ENCODE peak calls at places on chromosome 3, in six cellular contexts. K is transverse colon, X is IMR-90, B is A549, G is stomach, A is tibial nerve. U is an unnamed sample.

GRCh38 chr3:179071569-179072397 is at the start of gene ZMAT3:
- DNase-seq in K (peak; percentile 89), X (peak; percentile 82), B (peak; percentile 55), G (peak; percentile 87), A (peak; percentile 67), U (peak; percentile 79)

GRCh38 chr3:129228891-129229585 is 20.4 kb upstream of the COPG1 start:
- DNase-seq in K (no peak), X (peak; percentile 88), B (no peak), G (no peak), A (no peak), U (no peak)

GRCh38 chr3:111252795-111253194 is 181.2 kb downstream of the NECTIN3 start:
- DNase-seq in K (no peak), X (peak; percentile 51), B (no peak), G (no peak), A (no peak), U (no peak)

GRCh38 chr3:72341943-72342342 is 506.3 kb downstream of the SHQ1 start:
- DNase-seq in K (no peak), X (no peak), B (no peak), G (no peak), A (no peak), U (no peak)

GRCh38 chr3:57942872-57943283 is 65.3 kb upstream of the FLNB start:
- DNase-seq in K (peak; percentile 59), X (no peak), B (no peak), G (peak; percentile 79), A (no peak), U (peak; percentile 54)

GRCh38 chr3:43190682-43191081 is 84.8 kb upstream of the POMGNT2 start:
- DNase-seq in K (no peak), X (peak; percentile 91), B (no peak), G (no peak), A (no peak), U (no peak)

GRCh38 chr3:141452773-141453172 is 34.1 kb upstream of the RASA2 start:
- DNase-seq in K (no peak), X (no peak), B (no peak), G (no peak), A (no peak), U (no peak)

GRCh38 chr3:45635475-45636256 is 41.1 kb downstream of the LIMD1 start:
- DNase-seq in K (no peak), X (peak; percentile 81), B (peak; percentile 63), G (no peak), A (no peak), U (no peak)

GRCh38 chr3:101310580-101311375 is 9.6 kb downstream of the IMPG2 start:
- DNase-seq in K (no peak), X (peak; percentile 75), B (no peak), G (no peak), A (no peak), U (no peak)

GRCh38 chr3:130395916-130396315 is 50.4 kb downstream of the COL6A5 start:
- DNase-seq in K (no peak), X (peak; percentile 30), B (peak; percentile 1), G (no peak), A (no peak), U (no peak)

GRCh38 chr3:10519236-10519635 is 13.8 kb upstream of the ATP2B2 start:
- DNase-seq in K (no peak), X (no peak), B (no peak), G (peak; percentile 8), A (no peak), U (peak; percentile 19)

GRCh38 chr3:196440041-196440537 is 7.9 kb upstream of the UBXN7 start:
- DNase-seq in K (no peak), X (peak; percentile 87), B (no peak), G (no peak), A (no peak), U (no peak)

GRCh38 chr3:126693921-126694320 is 10.1 kb upstream of the CHCHD6 start:
- DNase-seq in K (no peak), X (no peak), B (no peak), G (no peak), A (no peak), U (no peak)

GRCh38 chr3:112417696-112418318 is 81.5 kb downstream of the BTLA start:
- DNase-seq in K (no peak), X (no peak), B (no peak), G (no peak), A (no peak), U (no peak)

GRCh38 chr3:152322756-152323155 is 54.0 kb downstream of the MBNL1 start:
- DNase-seq in K (no peak), X (no peak), B (no peak), G (no peak), A (no peak), U (no peak)

GRCh38 chr3:128546646-128547045 is 53.6 kb upstream of the GATA2 start:
- DNase-seq in K (no peak), X (no peak), B (no peak), G (no peak), A (no peak), U (no peak)

GRCh38 chr3:16388850-16389411 is 123.9 kb downstream of the OXNAD1 start:
- DNase-seq in K (no peak), X (peak; percentile 78), B (no peak), G (no peak), A (no peak), U (no peak)

GRCh38 chr3:194808709-194809108 is 123.0 kb downstream of the FAM43A start:
- DNase-seq in K (no peak), X (peak; percentile 12), B (peak; percentile 13), G (no peak), A (no peak), U (no peak)

GRCh38 chr3:138051946-138052802 is 42.2 kb downstream of the CLDN18 start:
- DNase-seq in K (no peak), X (peak; percentile 62), B (peak; percentile 7), G (peak; percentile 75), A (no peak), U (no peak)

GRCh38 chr3:23696842-23697241 is 108.9 kb upstream of the UBE2E1 start:
- DNase-seq in K (peak; percentile 67), X (peak; percentile 72), B (no peak), G (no peak), A (no peak), U (no peak)

GRCh38 chr3:19937459-19938362 is 3.7 kb upstream of the EFHB start:
- DNase-seq in K (no peak), X (peak; percentile 45), B (no peak), G (no peak), A (no peak), U (no peak)

DNA sequence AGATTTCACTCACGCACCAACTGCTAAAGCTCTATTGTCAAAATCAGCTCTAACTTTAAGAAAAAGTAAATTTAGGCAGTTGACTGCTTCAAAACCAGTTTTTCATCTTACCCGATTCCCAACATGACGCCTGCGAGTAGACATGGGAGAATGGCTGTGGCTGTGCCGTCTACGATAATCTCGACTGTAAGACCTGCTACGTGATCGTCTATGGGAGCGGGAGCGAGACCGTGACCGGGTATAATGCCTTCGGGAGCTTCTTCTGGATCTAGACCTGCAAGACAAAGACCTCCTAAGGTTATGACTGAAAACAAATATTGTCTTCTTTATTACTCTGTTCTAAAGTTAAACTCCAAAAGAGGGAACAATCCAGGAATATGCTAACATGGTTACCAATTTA is 12.5 kb downstream of the TRA2B start:
- DNase-seq in K (no peak), X (no peak), B (no peak), G (no peak), A (no peak), U (no peak)
- TF ChIP-seq POLR2A in K (no peak), X (no peak), B (no peak), G (no peak), A (no peak), U (no peak)

DNA sequence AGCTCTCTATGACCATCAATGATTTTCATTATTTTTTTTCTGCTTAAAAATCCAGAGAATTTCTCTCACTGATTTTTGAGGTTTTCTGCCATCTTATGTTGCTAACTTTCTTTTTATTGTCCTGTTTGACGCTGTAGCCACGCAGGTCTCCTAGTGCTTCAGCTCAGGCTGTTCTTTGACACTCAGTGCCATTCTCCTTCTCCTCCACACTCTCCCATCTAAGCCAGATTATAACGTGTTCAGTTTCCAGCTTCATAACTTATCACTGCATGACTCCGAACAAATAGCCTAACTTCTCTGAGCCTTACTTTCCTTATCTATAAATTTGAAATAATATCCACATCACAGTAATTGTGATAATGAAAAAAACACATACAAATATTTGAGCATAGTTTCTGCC is 22.8 kb upstream of the ST3GAL6 start:
- DNase-seq in K (no peak), X (no peak), B (no peak), G (no peak), A (no peak), U (no peak)
- H3K4me1 ChIP-seq in K (no peaks in the 10 kb centered on the region), X (no peaks in the 10 kb centered on the region), B (peaks cover 17% of the 10 kb centered on the region), G (peaks cover 11% of the 10 kb centered on the region), A (no peaks in the 10 kb centered on the region), U (peaks cover under 1% of the 10 kb centered on the region)

DNA sequence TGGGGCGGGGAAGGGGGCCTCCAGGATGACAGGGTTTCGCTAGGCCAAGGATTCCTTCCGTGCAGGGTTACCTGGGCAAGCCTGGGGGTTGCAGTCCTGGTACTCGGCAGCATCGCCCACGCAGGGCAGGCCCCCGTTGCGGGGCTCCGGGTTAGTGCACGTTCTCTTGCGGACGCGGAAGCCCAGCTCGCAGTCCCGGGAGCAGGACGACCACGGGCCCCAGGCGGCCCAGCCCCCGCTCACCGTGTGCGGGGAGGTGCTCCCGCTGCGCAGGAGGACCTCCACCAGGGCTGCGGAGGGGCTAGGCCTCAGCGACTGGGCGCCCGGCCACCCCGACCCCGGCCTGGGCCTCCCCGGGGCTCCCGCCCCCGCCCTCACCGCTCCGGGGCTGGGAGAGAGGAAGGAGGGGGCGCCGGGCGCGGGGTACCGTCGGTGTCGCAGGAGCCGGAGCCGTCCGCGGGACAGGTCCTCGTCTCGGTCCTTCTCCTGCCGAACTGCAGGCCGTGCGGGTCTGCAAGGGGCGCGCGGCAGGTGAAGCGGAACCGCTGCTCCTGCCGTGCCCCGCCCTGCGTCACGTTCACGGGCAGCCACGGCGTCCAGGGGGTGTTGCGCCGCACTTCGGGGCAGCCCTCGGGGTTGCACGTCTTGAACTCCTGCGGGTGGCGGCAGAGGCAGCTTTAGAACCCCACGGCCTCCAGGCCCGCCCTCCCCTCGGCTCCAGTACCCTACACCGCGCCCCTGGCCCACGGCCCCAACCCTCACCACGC is 114.6 kb downstream of the SEMA5B start:
- DNase-seq in K (no peak), X (no peak), B (no peak), G (no peak), A (no peak), U (no peak)
- H3K4me3 ChIP-seq in K (no peak overlapping the region), X (no peak overlapping the region), B (no peak overlapping the region), G (peak overlapping the region; percentile 31), A (no peak overlapping the region), U (no peak overlapping the region)

DNA sequence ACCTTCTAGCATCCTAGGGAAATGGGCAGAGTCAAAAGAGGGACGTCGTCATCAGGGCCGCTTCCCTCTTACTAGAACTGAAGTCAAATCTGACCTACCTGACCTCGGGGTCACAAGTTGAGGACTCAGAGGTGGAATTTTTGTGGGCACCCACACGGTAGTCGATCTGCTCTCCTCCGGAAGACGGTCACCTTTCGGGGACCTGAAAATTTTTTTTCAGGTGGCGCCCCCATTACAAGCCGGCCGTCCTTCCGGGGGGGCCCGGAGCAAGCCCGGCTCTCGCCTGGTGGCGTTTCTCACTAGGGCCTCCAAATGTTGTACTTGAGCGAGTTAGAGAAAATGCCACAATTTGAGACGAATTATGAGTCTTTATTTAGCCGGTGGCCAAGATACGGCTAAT is 157.5 kb upstream of the FRG2C start:
- DNase-seq in K (no peak), X (no peak), B (no peak), G (no peak), A (no peak), U (no peak)
- TF ChIP-seq POLR2A in K (no peak), X (no peak), B (no peak), G (no peak), A (no peak), U (no peak)

GRCh38 chr3:46713048-46713897 is 4.4 kb downstream of the PRSS50 start:
- DNase-seq in K (peak; percentile 1), X (no peak), B (no peak), G (no peak), A (no peak), U (no peak)
- H3K4me1 ChIP-seq in K (no peaks in the 10 kb centered on the region), X (no peaks in the 10 kb centered on the region), B (no peaks in the 10 kb centered on the region), G (no peaks in the 10 kb centered on the region), A (no peaks in the 10 kb centered on the region), U (peaks cover 5% of the 10 kb centered on the region)